ENCODE peak calls at places on chromosomes 12 and 14, in nine cellular contexts. One of them, this sample, is unnamed. For H3K4me1, the result is how much of the 10 kb centered on the place peaks cover.

GRCh38 chr12:111936869-111937268 is 76.1 kb downstream of the TMEM116 start:
- DNase-seq in tibial nerve: no peak
- DNase-seq in OCI-LY7: no peak
- DNase-seq in transverse colon: no peak
- DNase-seq in heart left ventricle: no peak
- DNase-seq in ascending aorta: no peak
- DNase-seq in vagina: no peak
- DNase-seq in breast epithelium: no peak
- DNase-seq in GM23338: no peak
- DNase-seq in this sample: no peak

GRCh38 chr14:28759056-28759657 is 7.4 kb upstream of the FOXG1 start:
- DNase-seq in tibial nerve: no peak
- DNase-seq in OCI-LY7: no peak
- DNase-seq in transverse colon: no peak
- DNase-seq in heart left ventricle: no peak
- DNase-seq in ascending aorta: no peak
- DNase-seq in vagina: no peak
- DNase-seq in breast epithelium: no peak
- DNase-seq in GM23338: no peak
- DNase-seq in this sample: no peak

GRCh38 chr12:87779016-87779415 is 250.2 kb downstream of the C12orf50 start:
- DNase-seq in tibial nerve: no peak
- DNase-seq in OCI-LY7: no peak
- DNase-seq in transverse colon: no peak
- DNase-seq in heart left ventricle: no peak
- DNase-seq in ascending aorta: no peak
- DNase-seq in vagina: no peak
- DNase-seq in breast epithelium: no peak
- DNase-seq in GM23338: no peak
- DNase-seq in this sample: no peak

GRCh38 chr12:127389923-127390322 is 877.0 kb upstream of the TMEM132C start:
- DNase-seq in tibial nerve: no peak
- DNase-seq in OCI-LY7: no peak
- DNase-seq in transverse colon: no peak
- DNase-seq in heart left ventricle: no peak
- DNase-seq in ascending aorta: no peak
- DNase-seq in vagina: no peak
- DNase-seq in breast epithelium: no peak
- DNase-seq in GM23338: peak
- DNase-seq in this sample: no peak

GRCh38 chr14:24535737-24536136 is 27.7 kb upstream of the CMA1 start:
- DNase-seq in tibial nerve: no peak
- DNase-seq in OCI-LY7: no peak
- DNase-seq in transverse colon: no peak
- DNase-seq in heart left ventricle: no peak
- DNase-seq in ascending aorta: no peak
- DNase-seq in vagina: no peak
- DNase-seq in breast epithelium: no peak
- DNase-seq in GM23338: no peak
- DNase-seq in this sample: no peak

GRCh38 chr12:79374543-79374942 is 316.2 kb downstream of the PAWR start:
- DNase-seq in tibial nerve: no peak
- DNase-seq in OCI-LY7: no peak
- DNase-seq in transverse colon: no peak
- DNase-seq in heart left ventricle: no peak
- DNase-seq in ascending aorta: no peak
- DNase-seq in vagina: no peak
- DNase-seq in breast epithelium: no peak
- DNase-seq in GM23338: no peak
- DNase-seq in this sample: no peak

GRCh38 chr12:52537101-52537500 is 15.8 kb downstream of the KRT71 start:
- DNase-seq in tibial nerve: no peak
- DNase-seq in OCI-LY7: no peak
- DNase-seq in transverse colon: no peak
- DNase-seq in heart left ventricle: no peak
- DNase-seq in ascending aorta: no peak
- DNase-seq in vagina: no peak
- DNase-seq in breast epithelium: no peak
- DNase-seq in GM23338: no peak
- DNase-seq in this sample: no peak

GRCh38 chr12:26298785-26299621 is 103.6 kb downstream of the SSPN start:
- DNase-seq in tibial nerve: no peak
- DNase-seq in OCI-LY7: peak
- DNase-seq in transverse colon: no peak
- DNase-seq in heart left ventricle: no peak
- DNase-seq in ascending aorta: no peak
- DNase-seq in vagina: no peak
- DNase-seq in breast epithelium: no peak
- DNase-seq in GM23338: peak
- DNase-seq in this sample: no peak

GRCh38 chr12:41368006-41368405 is 179.9 kb downstream of the PDZRN4 start:
- DNase-seq in tibial nerve: no peak
- DNase-seq in OCI-LY7: peak
- DNase-seq in transverse colon: no peak
- DNase-seq in heart left ventricle: no peak
- DNase-seq in ascending aorta: no peak
- DNase-seq in vagina: no peak
- DNase-seq in breast epithelium: no peak
- DNase-seq in GM23338: peak
- DNase-seq in this sample: no peak

GRCh38 chr12:132409495-132410295 is 80.3 kb upstream of the FBRSL1 start:
- DNase-seq in tibial nerve: no peak
- DNase-seq in OCI-LY7: no peak
- DNase-seq in transverse colon: no peak
- DNase-seq in heart left ventricle: no peak
- DNase-seq in ascending aorta: no peak
- DNase-seq in vagina: no peak
- DNase-seq in breast epithelium: no peak
- DNase-seq in GM23338: no peak
- DNase-seq in this sample: no peak

GRCh38 chr14:21902561-21903199 is 229.1 kb upstream of the OR4E1 start:
- DNase-seq in tibial nerve: no peak
- DNase-seq in OCI-LY7: peak
- DNase-seq in transverse colon: no peak
- DNase-seq in heart left ventricle: no peak
- DNase-seq in ascending aorta: no peak
- DNase-seq in vagina: no peak
- DNase-seq in breast epithelium: no peak
- DNase-seq in GM23338: no peak
- DNase-seq in this sample: peak

GRCh38 chr12:130526813-130527212 is 189.1 kb downstream of the PIWIL1 start:
- DNase-seq in tibial nerve: no peak
- DNase-seq in OCI-LY7: no peak
- DNase-seq in transverse colon: peak
- DNase-seq in heart left ventricle: no peak
- DNase-seq in ascending aorta: no peak
- DNase-seq in vagina: no peak
- DNase-seq in breast epithelium: no peak
- DNase-seq in GM23338: peak
- DNase-seq in this sample: no peak

GRCh38 chr12:38465020-38465419 is 148.4 kb downstream of the ALG10B start:
- DNase-seq in tibial nerve: no peak
- DNase-seq in OCI-LY7: no peak
- DNase-seq in transverse colon: no peak
- DNase-seq in heart left ventricle: no peak
- DNase-seq in ascending aorta: no peak
- DNase-seq in vagina: no peak
- DNase-seq in breast epithelium: no peak
- DNase-seq in GM23338: no peak
- DNase-seq in this sample: no peak

GRCh38 chr12:31600252-31600651 is 9.3 kb upstream of the DENND5B start:
- DNase-seq in tibial nerve: no peak
- DNase-seq in OCI-LY7: peak
- DNase-seq in transverse colon: no peak
- DNase-seq in heart left ventricle: no peak
- DNase-seq in ascending aorta: no peak
- DNase-seq in vagina: no peak
- DNase-seq in breast epithelium: no peak
- DNase-seq in GM23338: peak
- DNase-seq in this sample: no peak

GRCh38 chr12:121378736-121379135 is 21.2 kb upstream of the RNF34 start:
- DNase-seq in tibial nerve: no peak
- DNase-seq in OCI-LY7: no peak
- DNase-seq in transverse colon: no peak
- DNase-seq in heart left ventricle: no peak
- DNase-seq in ascending aorta: no peak
- DNase-seq in vagina: no peak
- DNase-seq in breast epithelium: no peak
- DNase-seq in GM23338: no peak
- DNase-seq in this sample: no peak

GRCh38 chr12:70796989-70797388 is 123.5 kb downstream of the PTPRR start:
- DNase-seq in tibial nerve: no peak
- DNase-seq in OCI-LY7: no peak
- DNase-seq in transverse colon: no peak
- DNase-seq in heart left ventricle: no peak
- DNase-seq in ascending aorta: no peak
- DNase-seq in vagina: no peak
- DNase-seq in breast epithelium: no peak
- DNase-seq in GM23338: no peak
- DNase-seq in this sample: no peak

GRCh38 chr14:100294963-100295330 is 11.3 kb downstream of the SLC25A29 start:
- DNase-seq in tibial nerve: no peak
- DNase-seq in OCI-LY7: no peak
- DNase-seq in transverse colon: no peak
- DNase-seq in heart left ventricle: peak
- DNase-seq in ascending aorta: no peak
- DNase-seq in vagina: no peak
- DNase-seq in breast epithelium: no peak
- DNase-seq in GM23338: no peak
- DNase-seq in this sample: no peak
- H3K4me1 ChIP-seq in tibial nerve: under half
- H3K4me1 ChIP-seq in OCI-LY7: under half
- H3K4me1 ChIP-seq in transverse colon: under half
- H3K4me1 ChIP-seq in heart left ventricle: under half
- H3K4me1 ChIP-seq in ascending aorta: under half
- H3K4me1 ChIP-seq in vagina: under half
- H3K4me1 ChIP-seq in breast epithelium: under half
- H3K4me1 ChIP-seq in GM23338: under half
- H3K4me1 ChIP-seq in this sample: under half

GRCh38 chr12:110403146-110403974 is at the start of gene ANAPC7:
- DNase-seq in tibial nerve: peak
- DNase-seq in OCI-LY7: peak
- DNase-seq in transverse colon: peak
- DNase-seq in heart left ventricle: peak
- DNase-seq in ascending aorta: peak
- DNase-seq in vagina: no peak
- DNase-seq in breast epithelium: peak
- DNase-seq in GM23338: peak
- DNase-seq in this sample: peak
- TF ChIP-seq CTCF in tibial nerve: no peak
- TF ChIP-seq CTCF in OCI-LY7: peak
- TF ChIP-seq CTCF in transverse colon: no peak
- TF ChIP-seq CTCF in heart left ventricle: no peak
- TF ChIP-seq CTCF in ascending aorta: no peak
- TF ChIP-seq CTCF in vagina: peak
- TF ChIP-seq CTCF in breast epithelium: peak
- TF ChIP-seq CTCF in GM23338: no peak
- TF ChIP-seq CTCF in this sample: no peak

GRCh38 chr12:4810219-4810671 is 90.0 kb downstream of the GALNT8 start:
- DNase-seq in tibial nerve: no peak
- DNase-seq in OCI-LY7: no peak
- DNase-seq in transverse colon: no peak
- DNase-seq in heart left ventricle: no peak
- DNase-seq in ascending aorta: no peak
- DNase-seq in vagina: no peak
- DNase-seq in breast epithelium: no peak
- DNase-seq in GM23338: no peak
- DNase-seq in this sample: no peak

GRCh38 chr12:4807116-4807783 is 87.0 kb downstream of the GALNT8 start:
- DNase-seq in tibial nerve: no peak
- DNase-seq in OCI-LY7: no peak
- DNase-seq in transverse colon: no peak
- DNase-seq in heart left ventricle: no peak
- DNase-seq in ascending aorta: no peak
- DNase-seq in vagina: no peak
- DNase-seq in breast epithelium: no peak
- DNase-seq in GM23338: no peak
- DNase-seq in this sample: no peak

GRCh38 chr12:4809449-4810218 is 89.4 kb downstream of the GALNT8 start:
- DNase-seq in tibial nerve: no peak
- DNase-seq in OCI-LY7: no peak
- DNase-seq in transverse colon: no peak
- DNase-seq in heart left ventricle: no peak
- DNase-seq in ascending aorta: no peak
- DNase-seq in vagina: no peak
- DNase-seq in breast epithelium: no peak
- DNase-seq in GM23338: peak
- DNase-seq in this sample: no peak

GRCh38 chr12:4807813-4808212 is 87.6 kb downstream of the GALNT8 start:
- DNase-seq in tibial nerve: no peak
- DNase-seq in OCI-LY7: no peak
- DNase-seq in transverse colon: no peak
- DNase-seq in heart left ventricle: no peak
- DNase-seq in ascending aorta: no peak
- DNase-seq in vagina: no peak
- DNase-seq in breast epithelium: no peak
- DNase-seq in GM23338: no peak
- DNase-seq in this sample: no peak

GRCh38 chr12:4809013-4809448 is 88.8 kb downstream of the GALNT8 start:
- DNase-seq in tibial nerve: no peak
- DNase-seq in OCI-LY7: no peak
- DNase-seq in transverse colon: no peak
- DNase-seq in heart left ventricle: no peak
- DNase-seq in ascending aorta: no peak
- DNase-seq in vagina: no peak
- DNase-seq in breast epithelium: no peak
- DNase-seq in GM23338: peak
- DNase-seq in this sample: no peak
- H3K4me3 ChIP-seq in tibial nerve: peak
- H3K4me3 ChIP-seq in OCI-LY7: no peak
- H3K4me3 ChIP-seq in transverse colon: peak
- H3K4me3 ChIP-seq in heart left ventricle: peak
- H3K4me3 ChIP-seq in ascending aorta: peak
- H3K4me3 ChIP-seq in vagina: peak
- H3K4me3 ChIP-seq in breast epithelium: peak
- H3K4me3 ChIP-seq in GM23338: peak
- H3K4me3 ChIP-seq in this sample: peak

DNA sequence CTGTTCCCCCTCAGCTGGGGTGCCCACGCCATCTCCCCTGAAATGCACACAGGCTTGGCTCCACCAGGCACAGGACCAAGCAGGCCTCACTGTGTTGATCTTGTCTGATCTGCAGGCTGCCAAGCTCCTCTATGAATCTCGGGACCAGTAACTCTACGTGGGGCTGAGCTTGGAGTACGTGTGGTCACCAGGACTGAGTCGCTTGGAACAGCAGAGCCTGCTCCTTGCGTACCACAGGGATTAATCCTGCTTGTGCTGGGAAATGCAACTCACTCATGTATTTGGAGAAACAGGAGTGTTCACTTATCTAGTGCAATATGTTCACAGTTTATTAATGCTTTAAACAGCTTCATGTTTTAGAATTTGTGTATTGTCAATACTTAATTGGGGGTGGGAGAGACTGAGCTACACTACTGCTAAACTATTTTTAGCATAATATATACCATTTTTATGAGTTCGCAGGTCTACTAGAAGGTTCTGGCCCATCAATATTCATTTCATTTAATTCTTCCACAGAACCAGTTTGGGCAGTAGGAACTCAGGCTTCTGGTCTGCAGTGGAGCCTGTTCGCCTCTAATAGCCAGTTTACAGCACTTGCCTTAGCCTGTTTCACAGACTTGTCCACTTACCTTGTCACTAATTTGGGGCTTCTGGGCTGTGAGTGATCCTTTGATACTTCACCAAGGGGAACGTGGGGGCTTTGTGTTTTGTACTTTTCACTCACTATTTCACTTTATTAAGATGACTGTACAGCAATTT is 17.4 kb downstream of the ZFYVE21 start:
- DNase-seq in tibial nerve: no peak
- DNase-seq in OCI-LY7: no peak
- DNase-seq in transverse colon: no peak
- DNase-seq in heart left ventricle: no peak
- DNase-seq in ascending aorta: no peak
- DNase-seq in vagina: no peak
- DNase-seq in breast epithelium: no peak
- DNase-seq in GM23338: no peak
- DNase-seq in this sample: no peak
- H3K4me1 ChIP-seq in tibial nerve: under half
- H3K4me1 ChIP-seq in OCI-LY7: under half
- H3K4me1 ChIP-seq in transverse colon: under half
- H3K4me1 ChIP-seq in heart left ventricle: under half
- H3K4me1 ChIP-seq in ascending aorta: under half
- H3K4me1 ChIP-seq in vagina: half or more
- H3K4me1 ChIP-seq in breast epithelium: under half
- H3K4me1 ChIP-seq in GM23338: under half
- H3K4me1 ChIP-seq in this sample: under half

This sample was measured in Peyer's patch.